ENCODE peak calls at places on chromosomes 6 and 20, in nine cellular contexts. One of them, this sample, is unnamed.

GRCh38 chr20:6767536-6768227 is at the start of gene BMP2:
- DNase-seq in cardiac muscle cell: peak
- DNase-seq in WERI-Rb-1: peak
- DNase-seq in left ventricle myocardium inferior: peak
- DNase-seq in Peyer's patch: no peak
- DNase-seq in astrocyte of the spinal cord: peak
- DNase-seq in transverse colon: peak
- DNase-seq in upper lobe of right lung: peak
- DNase-seq in CD8-positive, alpha-beta T cell: no peak
- DNase-seq in this sample: peak

GRCh38 chr6:10151144-10151915 is 263.5 kb downstream of the TFAP2A start:
- DNase-seq in Peyer's patch: no peak
- DNase-seq in cardiac muscle cell: no peak
- DNase-seq in astrocyte of the spinal cord: no peak
- DNase-seq in CD8-positive, alpha-beta T cell: no peak
- DNase-seq in upper lobe of right lung: no peak
- DNase-seq in left ventricle myocardium inferior: no peak
- DNase-seq in transverse colon: no peak
- DNase-seq in WERI-Rb-1: no peak
- DNase-seq in this sample: peak

GRCh38 chr20:13243826-13244376 is 22.8 kb downstream of the ISM1 start:
- DNase-seq in left ventricle myocardium inferior: no peak
- DNase-seq in astrocyte of the spinal cord: no peak
- DNase-seq in WERI-Rb-1: no peak
- DNase-seq in CD8-positive, alpha-beta T cell: no peak
- DNase-seq in upper lobe of right lung: no peak
- DNase-seq in transverse colon: no peak
- DNase-seq in Peyer's patch: no peak
- DNase-seq in cardiac muscle cell: no peak
- DNase-seq in this sample: peak

GRCh38 chr6:44039191-44039719 is 88.0 kb downstream of the MRPL14 start:
- DNase-seq in left ventricle myocardium inferior: no peak
- DNase-seq in transverse colon: no peak
- DNase-seq in cardiac muscle cell: no peak
- DNase-seq in WERI-Rb-1: no peak
- DNase-seq in astrocyte of the spinal cord: no peak
- DNase-seq in Peyer's patch: no peak
- DNase-seq in upper lobe of right lung: peak
- DNase-seq in CD8-positive, alpha-beta T cell: no peak
- DNase-seq in this sample: no peak

GRCh38 chr6:44554901-44555300 is 167.4 kb downstream of the CDC5L start:
- DNase-seq in left ventricle myocardium inferior: no peak
- DNase-seq in Peyer's patch: no peak
- DNase-seq in cardiac muscle cell: no peak
- DNase-seq in upper lobe of right lung: no peak
- DNase-seq in WERI-Rb-1: no peak
- DNase-seq in CD8-positive, alpha-beta T cell: no peak
- DNase-seq in transverse colon: no peak
- DNase-seq in astrocyte of the spinal cord: no peak
- DNase-seq in this sample: no peak

GRCh38 chr6:1986454-1987243 is 258.8 kb downstream of the GMDS start:
- DNase-seq in astrocyte of the spinal cord: peak
- DNase-seq in left ventricle myocardium inferior: no peak
- DNase-seq in cardiac muscle cell: peak
- DNase-seq in transverse colon: no peak
- DNase-seq in Peyer's patch: no peak
- DNase-seq in WERI-Rb-1: no peak
- DNase-seq in upper lobe of right lung: no peak
- DNase-seq in CD8-positive, alpha-beta T cell: no peak
- DNase-seq in this sample: no peak

GRCh38 chr6:94045473-94045872 is 626.1 kb upstream of the EPHA7 start:
- DNase-seq in left ventricle myocardium inferior: no peak
- DNase-seq in transverse colon: no peak
- DNase-seq in Peyer's patch: no peak
- DNase-seq in astrocyte of the spinal cord: no peak
- DNase-seq in cardiac muscle cell: no peak
- DNase-seq in WERI-Rb-1: no peak
- DNase-seq in CD8-positive, alpha-beta T cell: no peak
- DNase-seq in upper lobe of right lung: no peak
- DNase-seq in this sample: no peak

GRCh38 chr20:39877792-39878191 is 811.2 kb downstream of the MAFB start:
- DNase-seq in upper lobe of right lung: no peak
- DNase-seq in Peyer's patch: no peak
- DNase-seq in cardiac muscle cell: no peak
- DNase-seq in transverse colon: no peak
- DNase-seq in CD8-positive, alpha-beta T cell: no peak
- DNase-seq in left ventricle myocardium inferior: no peak
- DNase-seq in astrocyte of the spinal cord: no peak
- DNase-seq in WERI-Rb-1: no peak
- DNase-seq in this sample: no peak

GRCh38 chr6:142421285-142422202 is 119.7 kb downstream of the ADGRG6 start:
- DNase-seq in transverse colon: no peak
- DNase-seq in CD8-positive, alpha-beta T cell: no peak
- DNase-seq in left ventricle myocardium inferior: no peak
- DNase-seq in upper lobe of right lung: no peak
- DNase-seq in astrocyte of the spinal cord: peak
- DNase-seq in cardiac muscle cell: no peak
- DNase-seq in WERI-Rb-1: no peak
- DNase-seq in Peyer's patch: no peak
- DNase-seq in this sample: no peak

GRCh38 chr20:16846011-16846410 is 97.9 kb downstream of the OTOR start:
- DNase-seq in astrocyte of the spinal cord: no peak
- DNase-seq in upper lobe of right lung: no peak
- DNase-seq in WERI-Rb-1: no peak
- DNase-seq in cardiac muscle cell: no peak
- DNase-seq in Peyer's patch: no peak
- DNase-seq in transverse colon: no peak
- DNase-seq in CD8-positive, alpha-beta T cell: no peak
- DNase-seq in left ventricle myocardium inferior: no peak
- DNase-seq in this sample: peak

GRCh38 chr6:166860392-166860791 is 96.0 kb downstream of the RNASET2 start:
- DNase-seq in WERI-Rb-1: no peak
- DNase-seq in cardiac muscle cell: no peak
- DNase-seq in transverse colon: no peak
- DNase-seq in upper lobe of right lung: no peak
- DNase-seq in CD8-positive, alpha-beta T cell: no peak
- DNase-seq in astrocyte of the spinal cord: no peak
- DNase-seq in left ventricle myocardium inferior: no peak
- DNase-seq in Peyer's patch: no peak
- DNase-seq in this sample: no peak

GRCh38 chr20:371755-372542 is 8.6 kb upstream of the TRIB3 start:
- DNase-seq in CD8-positive, alpha-beta T cell: no peak
- DNase-seq in left ventricle myocardium inferior: no peak
- DNase-seq in upper lobe of right lung: peak
- DNase-seq in WERI-Rb-1: peak
- DNase-seq in cardiac muscle cell: peak
- DNase-seq in transverse colon: peak
- DNase-seq in Peyer's patch: peak
- DNase-seq in astrocyte of the spinal cord: peak
- DNase-seq in this sample: peak

GRCh38 chr20:43839793-43840199 is 74.9 kb upstream of the TOX2 start:
- DNase-seq in Peyer's patch: no peak
- DNase-seq in CD8-positive, alpha-beta T cell: no peak
- DNase-seq in WERI-Rb-1: no peak
- DNase-seq in left ventricle myocardium inferior: no peak
- DNase-seq in cardiac muscle cell: no peak
- DNase-seq in upper lobe of right lung: no peak
- DNase-seq in astrocyte of the spinal cord: no peak
- DNase-seq in transverse colon: no peak
- DNase-seq in this sample: no peak

GRCh38 chr6:110537208-110538123 is 61.1 kb upstream of the SLC22A16 start:
- DNase-seq in CD8-positive, alpha-beta T cell: no peak
- DNase-seq in astrocyte of the spinal cord: peak
- DNase-seq in left ventricle myocardium inferior: no peak
- DNase-seq in transverse colon: no peak
- DNase-seq in WERI-Rb-1: no peak
- DNase-seq in upper lobe of right lung: no peak
- DNase-seq in Peyer's patch: no peak
- DNase-seq in cardiac muscle cell: peak
- DNase-seq in this sample: peak

GRCh38 chr20:57928181-57928967 is 218.6 kb upstream of the PMEPA1 start:
- DNase-seq in cardiac muscle cell: peak
- DNase-seq in WERI-Rb-1: no peak
- DNase-seq in Peyer's patch: no peak
- DNase-seq in upper lobe of right lung: peak
- DNase-seq in CD8-positive, alpha-beta T cell: no peak
- DNase-seq in transverse colon: no peak
- DNase-seq in left ventricle myocardium inferior: no peak
- DNase-seq in astrocyte of the spinal cord: peak
- DNase-seq in this sample: peak

GRCh38 chr6:33886673-33887144 is 82.9 kb upstream of the MLN start:
- DNase-seq in WERI-Rb-1: no peak
- DNase-seq in upper lobe of right lung: no peak
- DNase-seq in astrocyte of the spinal cord: peak
- DNase-seq in CD8-positive, alpha-beta T cell: no peak
- DNase-seq in left ventricle myocardium inferior: peak
- DNase-seq in cardiac muscle cell: peak
- DNase-seq in transverse colon: peak
- DNase-seq in Peyer's patch: no peak
- DNase-seq in this sample: peak

GRCh38 chr6:68638225-68638900 is 3.3 kb downstream of the ADGRB3 start:
- DNase-seq in left ventricle myocardium inferior: peak
- DNase-seq in Peyer's patch: no peak
- DNase-seq in astrocyte of the spinal cord: peak
- DNase-seq in cardiac muscle cell: peak
- DNase-seq in WERI-Rb-1: peak
- DNase-seq in transverse colon: peak
- DNase-seq in upper lobe of right lung: no peak
- DNase-seq in CD8-positive, alpha-beta T cell: no peak
- DNase-seq in this sample: peak

GRCh38 chr20:50286174-50286511 is 95.5 kb downstream of the CEBPB start:
- DNase-seq in Peyer's patch: no peak
- DNase-seq in left ventricle myocardium inferior: no peak
- DNase-seq in WERI-Rb-1: no peak
- DNase-seq in CD8-positive, alpha-beta T cell: no peak
- DNase-seq in upper lobe of right lung: no peak
- DNase-seq in cardiac muscle cell: no peak
- DNase-seq in astrocyte of the spinal cord: no peak
- DNase-seq in transverse colon: no peak
- DNase-seq in this sample: no peak
- H3K4me3 ChIP-seq in Peyer's patch: no peak
- H3K4me3 ChIP-seq in left ventricle myocardium inferior: peak
- H3K4me3 ChIP-seq in WERI-Rb-1: no peak
- H3K4me3 ChIP-seq in CD8-positive, alpha-beta T cell: no peak
- H3K4me3 ChIP-seq in upper lobe of right lung: no peak
- H3K4me3 ChIP-seq in cardiac muscle cell: no peak
- H3K4me3 ChIP-seq in astrocyte of the spinal cord: no peak
- H3K4me3 ChIP-seq in transverse colon: no peak
- H3K4me3 ChIP-seq in this sample: no peak

GRCh38 chr6:47574789-47575188 is 97.2 kb downstream of the CD2AP start:
- DNase-seq in WERI-Rb-1: no peak
- DNase-seq in cardiac muscle cell: no peak
- DNase-seq in astrocyte of the spinal cord: no peak
- DNase-seq in CD8-positive, alpha-beta T cell: no peak
- DNase-seq in upper lobe of right lung: no peak
- DNase-seq in left ventricle myocardium inferior: no peak
- DNase-seq in Peyer's patch: no peak
- DNase-seq in transverse colon: no peak
- DNase-seq in this sample: no peak
- TF ChIP-seq CTCF in WERI-Rb-1: no peak
- TF ChIP-seq CTCF in cardiac muscle cell: no peak
- TF ChIP-seq CTCF in astrocyte of the spinal cord: no peak
- TF ChIP-seq CTCF in CD8-positive, alpha-beta T cell: no peak
- TF ChIP-seq CTCF in upper lobe of right lung: no peak
- TF ChIP-seq CTCF in left ventricle myocardium inferior: no peak
- TF ChIP-seq CTCF in Peyer's patch: no peak
- TF ChIP-seq CTCF in transverse colon: no peak
- TF ChIP-seq CTCF in this sample: no peak

GRCh38 chr6:35669441-35669776 is 19.3 kb downstream of the FKBP5 start:
- DNase-seq in Peyer's patch: no peak
- DNase-seq in cardiac muscle cell: peak
- DNase-seq in WERI-Rb-1: no peak
- DNase-seq in left ventricle myocardium inferior: no peak
- DNase-seq in astrocyte of the spinal cord: peak
- DNase-seq in transverse colon: no peak
- DNase-seq in CD8-positive, alpha-beta T cell: no peak
- DNase-seq in upper lobe of right lung: no peak
- DNase-seq in this sample: peak
- H3K4me3 ChIP-seq in Peyer's patch: no peak
- H3K4me3 ChIP-seq in cardiac muscle cell: no peak
- H3K4me3 ChIP-seq in WERI-Rb-1: no peak
- H3K4me3 ChIP-seq in left ventricle myocardium inferior: peak
- H3K4me3 ChIP-seq in astrocyte of the spinal cord: no peak
- H3K4me3 ChIP-seq in transverse colon: no peak
- H3K4me3 ChIP-seq in CD8-positive, alpha-beta T cell: peak
- H3K4me3 ChIP-seq in upper lobe of right lung: no peak
- H3K4me3 ChIP-seq in this sample: no peak

GRCh38 chr20:23123886-23124285 is 37.8 kb upstream of the CD93 start:
- DNase-seq in transverse colon: no peak
- DNase-seq in upper lobe of right lung: no peak
- DNase-seq in WERI-Rb-1: no peak
- DNase-seq in cardiac muscle cell: no peak
- DNase-seq in left ventricle myocardium inferior: no peak
- DNase-seq in Peyer's patch: no peak
- DNase-seq in astrocyte of the spinal cord: no peak
- DNase-seq in CD8-positive, alpha-beta T cell: no peak
- DNase-seq in this sample: no peak

GRCh38 chr20:23127506-23128279 is 41.6 kb upstream of the CD93 start:
- DNase-seq in WERI-Rb-1: no peak
- DNase-seq in cardiac muscle cell: no peak
- DNase-seq in astrocyte of the spinal cord: no peak
- DNase-seq in left ventricle myocardium inferior: no peak
- DNase-seq in transverse colon: no peak
- DNase-seq in Peyer's patch: no peak
- DNase-seq in CD8-positive, alpha-beta T cell: no peak
- DNase-seq in upper lobe of right lung: peak
- DNase-seq in this sample: no peak

GRCh38 chr20:23126281-23127061 is 40.3 kb upstream of the CD93 start:
- DNase-seq in CD8-positive, alpha-beta T cell: no peak
- DNase-seq in Peyer's patch: no peak
- DNase-seq in astrocyte of the spinal cord: no peak
- DNase-seq in cardiac muscle cell: no peak
- DNase-seq in transverse colon: no peak
- DNase-seq in WERI-Rb-1: no peak
- DNase-seq in left ventricle myocardium inferior: no peak
- DNase-seq in upper lobe of right lung: peak
- DNase-seq in this sample: no peak

GRCh38 chr20:23125159-23125558 is 39.0 kb upstream of the CD93 start:
- DNase-seq in WERI-Rb-1: no peak
- DNase-seq in Peyer's patch: no peak
- DNase-seq in left ventricle myocardium inferior: no peak
- DNase-seq in astrocyte of the spinal cord: no peak
- DNase-seq in transverse colon: no peak
- DNase-seq in cardiac muscle cell: no peak
- DNase-seq in upper lobe of right lung: no peak
- DNase-seq in CD8-positive, alpha-beta T cell: no peak
- DNase-seq in this sample: no peak

DNA sequence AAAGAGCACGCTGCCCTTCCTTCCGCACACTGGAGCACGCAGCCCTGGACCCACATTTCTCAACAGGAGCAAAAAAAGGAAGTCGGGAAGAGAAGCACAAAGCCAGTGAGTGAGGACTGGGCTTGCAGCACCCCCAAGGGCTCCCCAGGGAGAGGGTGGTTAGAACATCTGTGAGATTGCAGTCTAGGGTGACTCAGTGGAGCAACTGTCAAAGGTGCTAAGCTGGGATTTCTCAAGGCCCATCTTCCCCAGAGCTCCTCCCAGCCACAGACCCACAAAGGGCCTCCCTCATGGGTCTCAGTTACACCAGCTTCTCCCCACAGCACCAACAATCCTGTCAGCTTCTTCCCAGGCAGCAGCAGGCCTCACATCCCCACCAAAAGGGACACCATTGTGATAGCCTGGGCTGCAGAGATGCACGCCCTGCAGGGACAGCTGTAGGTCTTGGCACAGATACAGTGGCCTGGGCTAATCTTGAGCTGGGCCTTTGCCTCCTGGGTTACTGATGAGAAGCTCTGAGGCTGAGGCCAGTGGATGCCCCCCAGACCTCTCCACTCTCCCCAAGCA is 39.6 kb upstream of the CD93 start:
- DNase-seq in left ventricle myocardium inferior: peak
- DNase-seq in WERI-Rb-1: no peak
- DNase-seq in transverse colon: peak
- DNase-seq in CD8-positive, alpha-beta T cell: no peak
- DNase-seq in Peyer's patch: no peak
- DNase-seq in astrocyte of the spinal cord: peak
- DNase-seq in upper lobe of right lung: peak
- DNase-seq in cardiac muscle cell: peak
- DNase-seq in this sample: peak
- TF ChIP-seq CTCF in left ventricle myocardium inferior: no peak
- TF ChIP-seq CTCF in WERI-Rb-1: no peak
- TF ChIP-seq CTCF in transverse colon: no peak
- TF ChIP-seq CTCF in CD8-positive, alpha-beta T cell: no peak
- TF ChIP-seq CTCF in Peyer's patch: no peak
- TF ChIP-seq CTCF in astrocyte of the spinal cord: no peak
- TF ChIP-seq CTCF in upper lobe of right lung: no peak
- TF ChIP-seq CTCF in cardiac muscle cell: no peak
- TF ChIP-seq CTCF in this sample: no peak